ENCODE peak calls at places on chromosomes 6 and 20, in five cellular contexts. U is heart left ventricle, O is kidney, N is left ventricle myocardium inferior, J is tibial artery. Y is an unnamed sample. For H3K4me1, the result is how much of the 10 kb centered on the place peaks cover.

GRCh38 chr6:34888874-34889555 is at the start of gene ANKS1A:
- DNase-seq in N (peak), U (peak), O (peak), J (peak), Y (peak)

GRCh38 chr20:24661255-24661654 is 191.8 kb downstream of the SYNDIG1 start:
- DNase-seq in O (no peak), J (no peak), U (no peak), N (no peak), Y (no peak)

GRCh38 chr20:20362774-20363435 is 5.0 kb upstream of the INSM1 start:
- DNase-seq in U (no peak), J (no peak), O (no peak), N (no peak), Y (no peak)

GRCh38 chr6:37047933-37048850 is 42.7 kb downstream of the FGD2 start:
- DNase-seq in U (no peak), O (no peak), N (no peak), J (no peak), Y (peak)

GRCh38 chr6:112061605-112062004 is 7.7 kb downstream of the CCN6 start:
- DNase-seq in O (no peak), N (no peak), U (no peak), J (no peak), Y (no peak)

GRCh38 chr6:142879527-142879926 is 65.4 kb downstream of the HIVEP2 start:
- DNase-seq in U (no peak), N (no peak), O (no peak), J (no peak), Y (no peak)

GRCh38 chr6:106746660-106747059 is 117.3 kb downstream of the QRSL1 start:
- DNase-seq in N (no peak), J (no peak), U (no peak), O (no peak), Y (no peak)

GRCh38 chr6:168093071-168093505 is 14.1 kb upstream of the FRMD1 start:
- DNase-seq in N (peak), U (no peak), J (no peak), O (peak), Y (no peak)

GRCh38 chr20:3202965-3203314 is 1.5 kb downstream of the DDRGK1 start:
- DNase-seq in N (no peak), J (no peak), O (no peak), U (no peak), Y (no peak)

GRCh38 chr6:88358846-88359245 is 192.7 kb upstream of the CNR1 start:
- DNase-seq in J (no peak), N (no peak), O (no peak), U (no peak), Y (no peak)

GRCh38 chr6:14709066-14709670 is 536.7 kb upstream of the JARID2 start:
- DNase-seq in N (no peak), U (no peak), O (no peak), J (no peak), Y (no peak)

GRCh38 chr6:157637516-157637915 is 185.5 kb upstream of the SNX9 start:
- DNase-seq in N (no peak), O (no peak), J (no peak), U (no peak), Y (no peak)

GRCh38 chr20:33291830-33292355 is 8.9 kb downstream of the BPIFB1 start:
- DNase-seq in O (peak), N (no peak), J (no peak), U (peak), Y (no peak)

GRCh38 chr6:684831-685636 is 7.9 kb downstream of the EXOC2 start:
- DNase-seq in O (no peak), N (no peak), J (no peak), U (no peak), Y (no peak)

GRCh38 chr20:47353224-47353696 is 3.2 kb downstream of the ZMYND8 start:
- DNase-seq in J (no peak), U (no peak), N (no peak), O (no peak), Y (no peak)
- H3K4me1 ChIP-seq in J (half or more), U (half or more), N (half or more), O (half or more), Y (half or more)

GRCh38 chr6:160520043-160520904 is 143.8 kb downstream of the LPA start:
- DNase-seq in O (peak), J (peak), U (peak), N (peak), Y (peak)
- TF ChIP-seq CTCF in O (peak), J (no peak), U (peak), N (peak), Y (no peak)

GRCh38 chr6:140486468-140487361 is 1112.3 kb upstream of the CITED2 start:
- DNase-seq in N (no peak), O (no peak), J (no peak), U (no peak), Y (no peak)
- H3K4me1 ChIP-seq in N (under half), O (under half), J (under half), U (under half), Y (under half)

GRCh38 chr6:165889636-165890403 is 226.8 kb upstream of the PDE10A start:
- DNase-seq in N (no peak), U (no peak), O (no peak), J (no peak), Y (no peak)
- TF ChIP-seq CTCF in N (peak), U (peak), O (peak), J (peak), Y (peak)

GRCh38 chr6:44663860-44664584 is 276.5 kb downstream of the CDC5L start:
- DNase-seq in J (peak), U (no peak), N (no peak), O (no peak), Y (no peak)
- H3K4me1 ChIP-seq in J (under half), U (under half), N (under half), O (under half), Y (under half)